ENCODE peak calls at places on chromosomes 16 and 17, in seven cellular contexts. L is mucosa of descending colon, Y is cardiac muscle cell, R is GM13976, G is bronchial epithelial cell, J is fibroblast of pulmonary artery, K is activated B cell treated with CpG ODN at 0.5 μM for 24 hours. D is an unnamed sample.

GRCh38 chr16:89581861-89582563 is 6.5 kb downstream of the CPNE7 start:
- DNase-seq in L (no peak), Y (no peak), R (no peak), G (peak; percentile 48), J (peak; percentile 80), K (no peak), D (no peak)

GRCh38 chr17:59026176-59026939 is 80.3 kb downstream of the TRIM37 start:
- DNase-seq in L (no peak), Y (no peak), R (no peak), G (no peak), J (peak; percentile 17), K (no peak), D (no peak)

GRCh38 chr16:71927787-71928186 is 32.5 kb downstream of the IST1 start:
- DNase-seq in L (no peak), Y (no peak), R (no peak), G (no peak), J (no peak), K (no peak), D (no peak)

GRCh38 chr17:41773190-41773588 is 13.3 kb downstream of the JUP start:
- DNase-seq in L (peak; percentile 96), Y (peak; percentile 65), R (no peak), G (peak; percentile 98), J (peak; percentile 90), K (no peak), D (no peak)

GRCh38 chr17:29179232-29180036 is 764 bp downstream of the MYO18A start:
- DNase-seq in L (peak; percentile 91), Y (peak; percentile 72), R (no peak), G (peak; percentile 76), J (no peak), K (no peak), D (peak; percentile 57)

GRCh38 chr16:83402969-83403368 is 404.8 kb upstream of the HSBP1 start:
- DNase-seq in L (no peak), Y (no peak), R (no peak), G (peak; percentile 33), J (peak; percentile 47), K (no peak), D (no peak)

GRCh38 chr16:48231675-48232214 is 12.4 kb upstream of the LONP2 start:
- DNase-seq in L (no peak), Y (peak; percentile 57), R (peak; percentile 69), G (no peak), J (peak; percentile 63), K (no peak), D (no peak)

GRCh38 chr17:19720631-19721426 is 4.4 kb upstream of the SLC47A2 start:
- DNase-seq in L (peak; percentile 70), Y (peak; percentile 51), R (no peak), G (peak; percentile 21), J (no peak), K (no peak), D (no peak)

GRCh38 chr16:25633549-25633948 is 58.2 kb upstream of the HS3ST4 start:
- DNase-seq in L (no peak), Y (no peak), R (no peak), G (peak; percentile 1), J (no peak), K (no peak), D (no peak)

GRCh38 chr17:82930043-82930923 is 90.5 kb upstream of the ZNF750 start:
- DNase-seq in L (peak; percentile 38), Y (no peak), R (no peak), G (no peak), J (no peak), K (no peak), D (no peak)

GRCh38 chr17:57832299-57832698 is 17.5 kb downstream of the MRPS23 start:
- DNase-seq in L (no peak), Y (no peak), R (no peak), G (no peak), J (no peak), K (no peak), D (no peak)

GRCh38 chr17:57833597-57833939 is 16.3 kb downstream of the MRPS23 start:
- DNase-seq in L (no peak), Y (no peak), R (no peak), G (no peak), J (no peak), K (no peak), D (no peak)

GRCh38 chr17:57832711-57833596 is 16.9 kb downstream of the MRPS23 start:
- DNase-seq in L (no peak), Y (peak; percentile 85), R (peak; percentile 66), G (peak; percentile 67), J (peak; percentile 83), K (peak; percentile 37), D (peak; percentile 59)

GRCh38 chr17:57835333-57835900 is 14.4 kb downstream of the MRPS23 start:
- DNase-seq in L (no peak), Y (no peak), R (no peak), G (no peak), J (no peak), K (no peak), D (no peak)

DNA sequence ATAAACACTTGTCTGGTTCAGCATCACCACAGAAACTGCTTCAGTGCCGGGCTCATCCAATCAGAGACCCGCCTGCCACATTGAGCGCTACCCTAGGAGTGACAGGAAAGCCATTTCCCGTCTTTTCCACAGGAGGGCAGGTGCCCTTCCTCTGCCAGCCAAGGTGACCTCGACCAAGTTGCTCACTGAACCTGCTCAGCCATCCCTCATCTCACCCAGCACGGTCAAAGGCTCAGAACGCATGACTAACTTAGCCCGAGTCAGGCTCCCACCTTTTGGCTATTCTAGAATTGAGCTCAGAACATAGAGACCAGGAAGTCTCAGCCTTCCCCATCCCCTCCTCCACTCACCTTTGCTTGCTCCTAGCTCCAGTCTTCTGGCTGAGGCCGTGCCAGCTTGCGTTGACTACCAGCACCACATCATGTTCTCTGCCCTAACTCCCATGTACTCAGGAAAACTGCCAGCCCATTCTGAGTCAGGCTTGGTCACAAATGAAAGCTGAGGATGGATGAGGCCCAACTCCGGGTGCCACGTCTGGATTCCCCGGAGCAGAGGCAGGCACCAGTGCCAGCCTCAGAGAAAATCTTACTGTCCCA is 15.6 kb downstream of the MRPS23 start:
- DNase-seq in L (no peak), Y (no peak), R (no peak), G (peak; percentile 82), J (no peak), K (no peak), D (no peak)
- TF ChIP-seq CTCF in L (no peak), Y (no peak), R (no peak), G (peak; percentile 44), J (no peak), K (no peak), D (peak; percentile 25)

GRCh38 chr17:47253541-47254402 is at the start of gene ITGB3:
- DNase-seq in L (peak; percentile 78), Y (peak; percentile 88), R (peak; percentile 88), G (peak; percentile 38), J (peak; percentile 83), K (peak; percentile 78), D (peak; percentile 65)
- TF ChIP-seq CTCF in L (peak; percentile 22), Y (peak; percentile 38), R (peak; percentile 71), G (peak; percentile 47), J (peak; percentile 16), K (no peak), D (peak; percentile 56)

GRCh38 chr17:55004484-55004883 is 35.9 kb downstream of the STXBP4 start:
- DNase-seq in L (no peak), Y (no peak), R (no peak), G (no peak), J (no peak), K (no peak), D (no peak)

GRCh38 chr17:55005520-55005919 is 37.0 kb downstream of the STXBP4 start:
- DNase-seq in L (no peak), Y (peak; percentile 6), R (no peak), G (peak; percentile 35), J (peak; percentile 34), K (no peak), D (no peak)
- TF ChIP-seq CTCF in L (no peak), Y (peak; percentile 51), R (peak; percentile 41), G (peak; percentile 47), J (peak; percentile 54), K (no peak), D (peak; percentile 49)

GRCh38 chr17:32772453-32773025 is 104.4 kb downstream of the MYO1D start:
- DNase-seq in L (no peak), Y (no peak), R (peak; percentile 14), G (peak; percentile 19), J (no peak), K (no peak), D (no peak)

GRCh38 chr17:32774286-32775084 is 102.4 kb downstream of the MYO1D start:
- DNase-seq in L (no peak), Y (no peak), R (no peak), G (no peak), J (no peak), K (no peak), D (no peak)

GRCh38 chr17:32769846-32770245 is 107.1 kb downstream of the MYO1D start:
- DNase-seq in L (no peak), Y (peak; percentile 11), R (no peak), G (peak; percentile 72), J (peak; percentile 11), K (no peak), D (no peak)

DNA sequence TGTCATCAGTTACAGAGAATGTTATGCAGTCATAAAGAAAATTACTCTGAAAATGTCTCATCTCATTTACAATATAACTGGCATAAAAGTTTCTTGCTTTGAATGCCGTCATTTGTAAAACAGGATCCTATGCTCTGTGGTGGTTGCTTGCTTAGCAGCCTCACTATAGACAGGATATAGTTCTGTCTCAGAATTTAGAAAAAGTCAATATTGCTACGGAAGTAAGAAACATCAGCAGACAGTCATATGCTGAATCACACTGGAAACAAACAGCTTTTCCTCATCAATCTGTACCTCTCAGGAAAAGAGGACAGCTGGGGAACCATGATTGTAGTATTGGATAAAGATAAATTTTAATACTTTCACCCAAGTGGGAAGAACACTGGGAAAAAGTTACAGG is 105.5 kb downstream of the MYO1D start:
- DNase-seq in L (no peak), Y (no peak), R (no peak), G (peak; percentile 72), J (peak; percentile 13), K (no peak), D (no peak)
- TF ChIP-seq CTCF in L (no peak), Y (no peak), R (no peak), G (no peak), J (no peak), K (no peak), D (no peak)

GRCh38 chr17:2592974-2593845 is at the start of gene PAFAH1B1:
- DNase-seq in L (peak; percentile 97), Y (peak; percentile 95), R (peak; percentile 98), G (peak; percentile 70), J (peak; percentile 80), K (peak; percentile 94), D (peak; percentile 93)
- TF ChIP-seq CTCF in L (no peak), Y (no peak), R (peak; percentile 47), G (peak; percentile 5), J (no peak), K (no peak), D (no peak)